ENCODE peak calls at places on chromosomes 5 and 9, in six cellular contexts. One of them, this sample, is unnamed.

GRCh38 chr9:15374310-15374709 is 48.4 kb upstream of the SNAPC3 start:
- DNase-seq in HFFc6: no peak
- DNase-seq in neural crest cell: no peak
- DNase-seq in brain pericyte: no peak
- DNase-seq in ELF-1: peak
- DNase-seq in stomach: no peak
- DNase-seq in this sample: no peak

GRCh38 chr9:128684325-128685021 is 4.5 kb upstream of the SET start:
- DNase-seq in HFFc6: peak
- DNase-seq in neural crest cell: no peak
- DNase-seq in brain pericyte: no peak
- DNase-seq in ELF-1: peak
- DNase-seq in stomach: peak
- DNase-seq in this sample: no peak

GRCh38 chr9:101731429-101731828 is 7.0 kb downstream of the GRIN3A start:
- DNase-seq in HFFc6: no peak
- DNase-seq in neural crest cell: no peak
- DNase-seq in brain pericyte: no peak
- DNase-seq in ELF-1: no peak
- DNase-seq in stomach: no peak
- DNase-seq in this sample: no peak

GRCh38 chr5:17157916-17158529 is 59.4 kb upstream of the BASP1 start:
- DNase-seq in HFFc6: peak
- DNase-seq in neural crest cell: no peak
- DNase-seq in brain pericyte: no peak
- DNase-seq in ELF-1: peak
- DNase-seq in stomach: no peak
- DNase-seq in this sample: no peak

GRCh38 chr9:77807846-77808749 is 160.0 kb upstream of the GNA14 start:
- DNase-seq in HFFc6: no peak
- DNase-seq in neural crest cell: no peak
- DNase-seq in brain pericyte: no peak
- DNase-seq in ELF-1: no peak
- DNase-seq in stomach: no peak
- DNase-seq in this sample: no peak

GRCh38 chr5:133868946-133869674 is 99.3 kb downstream of the C5orf15 start:
- DNase-seq in HFFc6: peak
- DNase-seq in neural crest cell: peak
- DNase-seq in brain pericyte: peak
- DNase-seq in ELF-1: peak
- DNase-seq in stomach: peak
- DNase-seq in this sample: peak

GRCh38 chr9:1879501-1879900 is 135.6 kb upstream of the SMARCA2 start:
- DNase-seq in HFFc6: no peak
- DNase-seq in neural crest cell: no peak
- DNase-seq in brain pericyte: no peak
- DNase-seq in ELF-1: no peak
- DNase-seq in stomach: no peak
- DNase-seq in this sample: no peak

GRCh38 chr9:111601237-111602018 is 2.0 kb upstream of the PTGR1 start:
- DNase-seq in HFFc6: peak
- DNase-seq in neural crest cell: no peak
- DNase-seq in brain pericyte: no peak
- DNase-seq in ELF-1: no peak
- DNase-seq in stomach: no peak
- DNase-seq in this sample: no peak

GRCh38 chr9:84697494-84698114 is 28.1 kb downstream of the NTRK2 start:
- DNase-seq in HFFc6: peak
- DNase-seq in neural crest cell: peak
- DNase-seq in brain pericyte: peak
- DNase-seq in ELF-1: peak
- DNase-seq in stomach: peak
- DNase-seq in this sample: peak

GRCh38 chr5:88552406-88552805 is 283.8 kb upstream of the TMEM161B start:
- DNase-seq in HFFc6: no peak
- DNase-seq in neural crest cell: no peak
- DNase-seq in brain pericyte: no peak
- DNase-seq in ELF-1: no peak
- DNase-seq in stomach: no peak
- DNase-seq in this sample: no peak

This sample was measured in cerebellum.